ENCODE peak calls at places on chromosomes 2 and 18, in eight cellular contexts. One of them, this sample, is unnamed.

GRCh38 chr18:58338961-58339722 is 289.7 kb downstream of the ALPK2 start:
- DNase-seq in EH: peak
- DNase-seq in mesenchymal stem cell: peak
- DNase-seq in adipocyte: no peak
- DNase-seq in NCI-H774: no peak
- DNase-seq in GM04504: no peak
- DNase-seq in tibial artery: no peak
- DNase-seq in activated naive CD8-positive, alpha-beta T cell treated with anti-CD3 and anti-CD28 coated beads for 36 hours: no peak
- DNase-seq in this sample: no peak

GRCh38 chr2:1736045-1736444 is 8.3 kb downstream of the PXDN start:
- DNase-seq in EH: peak
- DNase-seq in mesenchymal stem cell: peak
- DNase-seq in adipocyte: no peak
- DNase-seq in NCI-H774: no peak
- DNase-seq in GM04504: peak
- DNase-seq in tibial artery: no peak
- DNase-seq in activated naive CD8-positive, alpha-beta T cell treated with anti-CD3 and anti-CD28 coated beads for 36 hours: no peak
- DNase-seq in this sample: no peak

GRCh38 chr2:25912851-25913695 is 34.8 kb upstream of the ASXL2 start:
- DNase-seq in EH: peak
- DNase-seq in mesenchymal stem cell: peak
- DNase-seq in adipocyte: peak
- DNase-seq in NCI-H774: no peak
- DNase-seq in GM04504: peak
- DNase-seq in tibial artery: no peak
- DNase-seq in activated naive CD8-positive, alpha-beta T cell treated with anti-CD3 and anti-CD28 coated beads for 36 hours: no peak
- DNase-seq in this sample: no peak

GRCh38 chr2:15251753-15252152 is 309.4 kb downstream of the NBAS start:
- DNase-seq in EH: peak
- DNase-seq in mesenchymal stem cell: no peak
- DNase-seq in adipocyte: no peak
- DNase-seq in NCI-H774: no peak
- DNase-seq in GM04504: no peak
- DNase-seq in tibial artery: no peak
- DNase-seq in activated naive CD8-positive, alpha-beta T cell treated with anti-CD3 and anti-CD28 coated beads for 36 hours: no peak
- DNase-seq in this sample: no peak

GRCh38 chr2:1548910-1549673 is 135.8 kb downstream of the TPO start:
- DNase-seq in EH: peak
- DNase-seq in mesenchymal stem cell: no peak
- DNase-seq in adipocyte: no peak
- DNase-seq in NCI-H774: no peak
- DNase-seq in GM04504: no peak
- DNase-seq in tibial artery: peak
- DNase-seq in activated naive CD8-positive, alpha-beta T cell treated with anti-CD3 and anti-CD28 coated beads for 36 hours: no peak
- DNase-seq in this sample: no peak

GRCh38 chr2:180787330-180787729 is 193.1 kb upstream of the UBE2E3 start:
- DNase-seq in EH: peak
- DNase-seq in mesenchymal stem cell: peak
- DNase-seq in adipocyte: no peak
- DNase-seq in NCI-H774: no peak
- DNase-seq in GM04504: no peak
- DNase-seq in tibial artery: no peak
- DNase-seq in activated naive CD8-positive, alpha-beta T cell treated with anti-CD3 and anti-CD28 coated beads for 36 hours: no peak
- DNase-seq in this sample: no peak

GRCh38 chr2:189830510-189830909 is 46.3 kb downstream of the PMS1 start:
- DNase-seq in EH: no peak
- DNase-seq in mesenchymal stem cell: no peak
- DNase-seq in adipocyte: no peak
- DNase-seq in NCI-H774: no peak
- DNase-seq in GM04504: no peak
- DNase-seq in tibial artery: no peak
- DNase-seq in activated naive CD8-positive, alpha-beta T cell treated with anti-CD3 and anti-CD28 coated beads for 36 hours: no peak
- DNase-seq in this sample: no peak

GRCh38 chr2:168851674-168852320 is 38.4 kb downstream of the SPC25 start:
- DNase-seq in EH: peak
- DNase-seq in mesenchymal stem cell: peak
- DNase-seq in adipocyte: peak
- DNase-seq in NCI-H774: no peak
- DNase-seq in GM04504: peak
- DNase-seq in tibial artery: no peak
- DNase-seq in activated naive CD8-positive, alpha-beta T cell treated with anti-CD3 and anti-CD28 coated beads for 36 hours: no peak
- DNase-seq in this sample: no peak

GRCh38 chr2:204108301-204108700 is 171.7 kb downstream of the ICOS start:
- DNase-seq in EH: peak
- DNase-seq in mesenchymal stem cell: peak
- DNase-seq in adipocyte: peak
- DNase-seq in NCI-H774: peak
- DNase-seq in GM04504: peak
- DNase-seq in tibial artery: no peak
- DNase-seq in activated naive CD8-positive, alpha-beta T cell treated with anti-CD3 and anti-CD28 coated beads for 36 hours: peak
- DNase-seq in this sample: no peak

GRCh38 chr2:109339519-109339991 is 210.6 kb downstream of the SH3RF3 start:
- DNase-seq in EH: peak
- DNase-seq in mesenchymal stem cell: peak
- DNase-seq in adipocyte: peak
- DNase-seq in NCI-H774: no peak
- DNase-seq in GM04504: peak
- DNase-seq in tibial artery: no peak
- DNase-seq in activated naive CD8-positive, alpha-beta T cell treated with anti-CD3 and anti-CD28 coated beads for 36 hours: no peak
- DNase-seq in this sample: peak

GRCh38 chr2:205261631-205262030 is 420.7 kb upstream of the NRP2 start:
- DNase-seq in EH: peak
- DNase-seq in mesenchymal stem cell: no peak
- DNase-seq in adipocyte: no peak
- DNase-seq in NCI-H774: no peak
- DNase-seq in GM04504: peak
- DNase-seq in tibial artery: no peak
- DNase-seq in activated naive CD8-positive, alpha-beta T cell treated with anti-CD3 and anti-CD28 coated beads for 36 hours: no peak
- DNase-seq in this sample: no peak

This sample was measured in lower leg skin.